ENCODE peak calls at places on chromosome 19, in nine cellular contexts. H is foreskin fibroblast, R is choroid plexus epithelial cell, U is activated B cell treated with CpG ODN at 0.5 μM for 24 hours, N is kidney, C is BE2C, I is GM13977, Z is tibial artery, L is Peyer's patch. W is an unnamed sample.

GRCh38 chr19:55259540-55260210 is 858 bp upstream of the PPP6R1 start:
- DNase-seq in H (no peak), Z (no peak), N (no peak), U (no peak), R (peak; percentile 14), L (peak; percentile 60), C (no peak), I (no peak), W (no peak)

GRCh38 chr19:41570639-41571112 is 5.3 kb upstream of the CEACAM21 start:
- DNase-seq in U (peak; percentile 77), C (peak; percentile 87), Z (peak; percentile 76), R (peak; percentile 82), N (peak; percentile 88), H (peak; percentile 56), L (peak; percentile 94), I (peak; percentile 78), W (peak; percentile 79)

GRCh38 chr19:55344444-55344843 is 4.8 kb downstream of the KMT5C start:
- DNase-seq in I (no peak), C (peak; percentile 66), N (no peak), L (no peak), R (no peak), U (no peak), Z (no peak), H (no peak), W (no peak)

GRCh38 chr19:5076440-5077208 is 107.7 kb downstream of the KDM4B start:
- DNase-seq in N (no peak), R (no peak), U (no peak), I (no peak), Z (no peak), L (no peak), H (no peak), C (no peak), W (no peak)

GRCh38 chr19:48346161-48346560 is 17.6 kb downstream of the TMEM143 start:
- DNase-seq in R (no peak), Z (no peak), N (no peak), L (no peak), H (no peak), I (no peak), C (no peak), U (no peak), W (no peak)

GRCh38 chr19:14004619-14005380 is 1.3 kb downstream of the RFX1 start:
- DNase-seq in C (no peak), Z (peak; percentile 92), I (peak; percentile 12), L (peak; percentile 74), R (peak; percentile 15), N (peak; percentile 83), H (no peak), U (peak; percentile 22), W (peak; percentile 24)

GRCh38 chr19:55056827-55057226 is 6.1 kb downstream of the RDH13 start:
- DNase-seq in Z (no peak), L (no peak), N (no peak), R (no peak), U (no peak), C (no peak), I (no peak), H (no peak), W (no peak)

GRCh38 chr19:32497386-32497785 is 83.6 kb upstream of the PDCD5 start:
- DNase-seq in Z (no peak), L (no peak), H (no peak), N (no peak), U (no peak), C (no peak), I (no peak), R (no peak), W (no peak)

GRCh38 chr19:40666803-40667438 is 23.5 kb downstream of the NUMBL start:
- DNase-seq in U (no peak), R (no peak), Z (no peak), N (peak; percentile 65), H (no peak), L (no peak), C (no peak), I (no peak), W (no peak)

GRCh38 chr19:44942067-44942571 is at the start of gene APOC4:
- DNase-seq in N (no peak), I (peak; percentile 15), L (no peak), C (no peak), U (no peak), H (no peak), R (no peak), Z (no peak), W (no peak)

GRCh38 chr19:2356036-2356646 is 3.9 kb upstream of the TMPRSS9 start:
- DNase-seq in L (no peak), U (no peak), C (no peak), R (no peak), H (no peak), I (no peak), Z (no peak), N (peak; percentile 59), W (no peak)

GRCh38 chr19:29679598-29680210 is 14.4 kb downstream of the PLEKHF1 start:
- DNase-seq in L (no peak), R (no peak), C (no peak), N (no peak), I (no peak), U (no peak), Z (no peak), H (no peak), W (no peak)

GRCh38 chr19:13262450-13262849 is 112.2 kb downstream of the IER2 start:
- DNase-seq in U (no peak), C (no peak), R (peak; percentile 74), I (peak; percentile 78), Z (no peak), L (no peak), H (peak; percentile 33), N (no peak), W (peak; percentile 72)

GRCh38 chr19:28577199-28577598 is 635.8 kb downstream of the UQCRFS1 start:
- DNase-seq in R (no peak), N (no peak), U (no peak), H (no peak), C (no peak), L (no peak), I (no peak), Z (no peak), W (no peak)

GRCh38 chr19:18763674-18764590 is 27.2 kb downstream of the COMP start:
- DNase-seq in Z (no peak), L (no peak), U (no peak), N (peak; percentile 92), C (peak; percentile 86), H (peak; percentile 93), I (no peak), R (no peak), W (no peak)

GRCh38 chr19:48154003-48154402 is 16.1 kb downstream of the LIG1 start:
- DNase-seq in H (no peak), Z (no peak), C (no peak), R (peak; percentile 25), I (no peak), N (no peak), L (no peak), U (no peak), W (no peak)

GRCh38 chr19:34075661-34076091 is 96.6 kb upstream of the LSM14A start:
- DNase-seq in R (peak; percentile 20), L (no peak), N (no peak), C (no peak), Z (no peak), U (no peak), H (no peak), I (no peak), W (no peak)
- TF ChIP-seq CTCF in R (no peak), L (no peak), N (no peak), C (no peak), Z (no peak), U (no peak), H (no peak), I (no peak), W (no peak)

DNA sequence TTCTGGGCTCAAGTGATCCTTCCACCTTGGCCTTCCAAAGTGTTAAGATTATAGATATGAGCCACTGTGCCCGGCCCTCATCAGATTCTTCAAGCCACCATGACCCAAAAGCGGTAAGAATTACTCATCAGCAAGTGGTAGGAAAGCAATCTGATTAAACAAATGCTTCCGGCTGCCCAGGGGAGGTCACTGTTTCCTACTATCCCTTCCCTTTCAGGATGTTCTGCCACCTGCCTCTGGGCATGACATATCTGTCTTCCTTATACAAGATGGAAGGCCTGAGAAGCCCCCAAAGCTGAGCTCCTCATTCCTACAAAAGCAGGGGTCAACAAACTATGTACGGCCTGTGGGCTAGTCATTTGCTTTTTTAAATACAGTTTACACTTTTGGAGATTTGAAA is 6.9 kb downstream of the ABHD8 start:
- DNase-seq in Z (no peak), N (no peak), H (peak; percentile 33), L (no peak), C (no peak), I (no peak), R (peak; percentile 55), U (no peak), W (no peak)
- TF ChIP-seq CTCF in Z (no peak), N (no peak), H (peak; percentile 10), L (no peak), C (peak; percentile 3), I (no peak), R (peak; percentile 31), U (no peak), W (no peak)

GRCh38 chr19:3879656-3880055 is 829 bp upstream of the ATCAY start:
- DNase-seq in H (no peak), L (no peak), R (no peak), U (no peak), I (no peak), Z (no peak), N (no peak), C (no peak), W (no peak)
- TF ChIP-seq CTCF in H (no peak), L (no peak), R (peak; percentile 4), U (no peak), I (peak; percentile 14), Z (no peak), N (no peak), C (peak; percentile 44), W (peak; percentile 3)

GRCh38 chr19:46022431-46023310 is at the start of gene PGLYRP1:
- DNase-seq in H (no peak), R (no peak), C (no peak), Z (peak; percentile 61), U (no peak), I (no peak), N (no peak), L (peak; percentile 38), W (no peak)

GRCh38 chr19:46022061-46022430 is 807 bp downstream of the PGLYRP1 start:
- DNase-seq in Z (no peak), C (no peak), I (no peak), U (no peak), L (peak; percentile 45), R (no peak), N (no peak), H (no peak), W (no peak)

GRCh38 chr19:46020819-46021125 is 2.1 kb downstream of the PGLYRP1 start:
- DNase-seq in U (no peak), I (no peak), R (no peak), N (no peak), H (no peak), Z (peak; percentile 49), C (no peak), L (no peak), W (no peak)

GRCh38 chr19:46023311-46023779 is 492 bp upstream of the PGLYRP1 start:
- DNase-seq in I (no peak), Z (no peak), C (no peak), R (no peak), H (no peak), U (no peak), N (no peak), L (peak; percentile 37), W (no peak)

DNA sequence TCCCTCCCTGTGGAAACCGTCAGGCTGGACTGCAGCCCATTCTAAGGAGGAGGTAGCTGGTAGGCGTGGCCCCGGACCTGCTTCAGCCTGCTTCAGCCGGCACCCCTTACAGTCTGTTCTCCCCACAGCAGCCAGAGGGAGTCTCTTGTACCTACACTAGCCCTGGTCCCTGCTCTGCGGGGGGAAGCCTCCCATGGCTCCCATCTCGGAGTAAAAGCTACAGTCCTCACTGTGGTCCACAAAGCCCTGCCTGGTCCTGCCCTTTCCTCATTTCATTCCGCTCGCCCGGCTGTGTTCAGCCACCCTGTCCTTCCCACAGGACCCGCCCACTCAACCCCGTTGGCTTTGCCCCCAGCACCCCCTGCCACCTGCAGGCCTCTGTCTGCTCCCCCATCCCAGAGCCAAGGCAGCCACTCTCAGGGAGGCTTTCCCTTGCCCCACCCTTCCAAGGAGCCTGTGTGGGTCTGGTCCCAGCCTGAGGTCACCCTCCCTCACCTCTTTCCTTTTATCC is 1.3 kb downstream of the PGLYRP1 start:
- DNase-seq in L (no peak), C (no peak), Z (peak; percentile 54), I (no peak), U (no peak), H (no peak), R (no peak), N (no peak), W (no peak)
- TF ChIP-seq CTCF in L (no peak), C (no peak), Z (no peak), I (no peak), U (no peak), H (no peak), R (peak; percentile 10), N (no peak), W (no peak)

W was measured in GM20000.